ENCODE peak calls at places on chromosomes 3 and 15, in nine cellular contexts. E is stomach, V is transverse colon, K is breast epithelium, R is prostate gland, F is suprapubic skin, M is sigmoid colon, I is HCT116, C is spleen. H is an unnamed sample.
A peak's percentile ranks its signal among the peaks of the same experiment; 100 is the strongest.

GRCh38 chr3:45638299-45639043 is 43.9 kb downstream of the LIMD1 start:
- DNase-seq in C (no peak), K (no peak), F (no peak), I (no peak), M (no peak), V (no peak), E (no peak), R (no peak), H (no peak)

GRCh38 chr15:57640935-57641682 is 49.4 kb downstream of the MYZAP start:
- DNase-seq in E (no peak), K (no peak), I (no peak), R (peak; percentile 25), V (no peak), C (no peak), M (no peak), F (no peak), H (no peak)

GRCh38 chr3:102189564-102190339 is 245.1 kb upstream of the ZPLD1 start:
- DNase-seq in M (no peak), C (no peak), V (no peak), R (no peak), K (no peak), I (no peak), E (no peak), F (no peak), H (no peak)

GRCh38 chr15:44713006-44713966 is 2.0 kb downstream of the B2M start:
- DNase-seq in C (no peak), R (no peak), F (no peak), V (no peak), K (no peak), I (no peak), E (no peak), M (no peak), H (no peak)

GRCh38 chr3:102791641-102792589 is 357.1 kb downstream of the ZPLD1 start:
- DNase-seq in F (no peak), I (no peak), M (no peak), K (no peak), R (no peak), E (no peak), V (no peak), C (no peak), H (no peak)

GRCh38 chr15:51096976-51097375 is 2.3 kb upstream of the TNFAIP8L3 start:
- DNase-seq in E (no peak), R (no peak), F (no peak), K (no peak), M (no peak), C (no peak), V (no peak), I (no peak), H (no peak)

GRCh38 chr3:89859738-89860137 is 752.3 kb downstream of the EPHA3 start:
- DNase-seq in V (no peak), K (no peak), R (no peak), I (no peak), E (no peak), F (no peak), C (no peak), M (no peak), H (no peak)

GRCh38 chr15:92801774-92802464 is 98.2 kb upstream of the CHD2 start:
- DNase-seq in I (peak; percentile 71), E (no peak), C (no peak), R (no peak), F (no peak), V (peak; percentile 35), K (no peak), M (peak; percentile 86), H (no peak)

GRCh38 chr3:194266658-194267005 is 84.5 kb downstream of the CPN2 start:
- DNase-seq in V (no peak), R (no peak), M (no peak), C (no peak), F (peak; percentile 43), I (no peak), K (no peak), E (peak; percentile 10), H (no peak)

GRCh38 chr15:67805871-67806538 is 19.3 kb upstream of the SKOR1 start:
- DNase-seq in V (no peak), E (peak; percentile 10), C (peak; percentile 42), I (no peak), R (no peak), K (no peak), M (peak; percentile 25), F (peak; percentile 29), H (no peak)

GRCh38 chr15:96331942-96332853 is 1.7 kb downstream of the NR2F2 start:
- DNase-seq in M (peak; percentile 77), K (no peak), F (no peak), V (peak; percentile 41), C (no peak), E (no peak), I (no peak), R (no peak), H (no peak)

GRCh38 chr3:49673715-49674490 is at the start of gene APEH:
- DNase-seq in C (peak; percentile 99), M (peak; percentile 98), R (peak; percentile 93), V (peak; percentile 98), K (peak; percentile 93), F (peak; percentile 97), E (peak; percentile 98), I (peak; percentile 97), H (peak; percentile 98)
- TF ChIP-seq POLR2AphosphoS5 in C (peak; percentile 94), M (peak; percentile 93), R (peak; percentile 77), V (peak; percentile 96), K (peak; percentile 57), F (peak; percentile 36), E (peak; percentile 89), I (peak; percentile 82), H (peak; percentile 6)

DNA sequence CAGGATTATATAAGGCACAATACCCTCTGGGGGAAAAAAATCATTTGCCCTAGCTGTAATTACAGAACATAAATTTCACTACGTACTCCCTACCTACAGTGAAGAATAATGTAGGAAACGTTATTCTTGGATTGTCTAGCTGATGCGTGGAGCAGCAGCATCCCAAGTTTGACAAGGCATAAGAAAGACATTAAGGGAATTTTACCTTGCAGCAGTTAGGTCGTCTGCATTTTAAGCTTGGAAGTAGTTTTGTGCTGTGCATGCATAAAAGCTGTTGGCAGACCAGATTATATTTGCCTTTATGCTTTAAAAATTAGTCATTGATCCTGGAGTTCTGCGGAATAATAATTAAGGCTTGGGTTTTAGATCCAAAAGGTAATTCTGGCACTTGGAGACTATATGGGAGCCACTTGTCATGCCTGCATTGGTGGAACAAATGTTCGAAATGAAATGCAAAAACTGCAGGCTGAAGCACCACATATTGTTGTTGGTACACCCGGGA is 2.2 kb downstream of the EIF4A2 start:
- DNase-seq in K (no peak), F (no peak), C (no peak), V (no peak), I (no peak), R (no peak), M (no peak), E (no peak), H (no peak)
- TF ChIP-seq POLR2A in K (no peak), F (no peak), C (no peak), V (no peak), I (no peak), R (no peak), M (no peak), E (no peak), H (no peak)

GRCh38 chr3:5122030-5122740 is at the start of gene ARL8B:
- DNase-seq in C (peak; percentile 99), I (peak; percentile 78), F (peak; percentile 91), E (peak; percentile 92), K (peak; percentile 90), V (peak; percentile 93), M (peak; percentile 94), R (peak; percentile 83), H (peak; percentile 87)
- TF ChIP-seq POLR2AphosphoS5 in C (peak; percentile 93), I (peak; percentile 80), F (peak; percentile 62), E (peak; percentile 89), K (peak; percentile 88), V (peak; percentile 87), M (peak; percentile 89), R (peak; percentile 60), H (peak; percentile 93)

GRCh38 chr3:33174095-33174494 is 44.5 kb downstream of the SUSD5 start:
- DNase-seq in C (no peak), K (no peak), F (no peak), M (no peak), R (no peak), I (no peak), E (no peak), V (no peak), H (no peak)

GRCh38 chr3:33171580-33171979 is 47.0 kb downstream of the SUSD5 start:
- DNase-seq in R (no peak), K (no peak), E (no peak), M (no peak), I (no peak), C (no peak), V (no peak), F (no peak), H (no peak)

GRCh38 chr3:33173103-33173502 is 45.5 kb downstream of the SUSD5 start:
- DNase-seq in E (no peak), C (no peak), R (no peak), K (no peak), I (no peak), V (no peak), M (no peak), F (no peak), H (no peak)

GRCh38 chr3:33174711-33175409 is 43.8 kb downstream of the SUSD5 start:
- DNase-seq in V (no peak), K (no peak), C (no peak), R (no peak), M (no peak), E (no peak), I (no peak), F (no peak), H (no peak)

DNA sequence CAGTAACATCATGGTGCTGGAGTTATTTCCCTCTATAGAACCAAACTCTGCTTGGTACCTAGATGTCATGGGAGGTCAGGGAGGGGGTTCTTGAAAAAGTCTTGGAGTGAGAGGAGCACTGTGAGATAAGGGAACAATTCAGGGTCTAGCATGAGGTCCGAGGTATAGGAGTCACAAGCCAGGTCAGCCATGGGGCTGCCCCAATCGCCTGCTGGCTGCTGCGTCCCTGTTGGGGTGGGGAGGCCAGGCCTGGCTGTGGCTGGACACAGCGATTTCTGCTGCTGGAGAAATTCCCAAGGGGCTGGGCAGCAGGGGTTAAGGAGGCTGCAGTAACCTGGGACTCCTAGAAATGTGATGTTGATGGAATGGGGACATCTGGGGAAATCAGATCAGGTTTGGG is 44.9 kb downstream of the SUSD5 start:
- DNase-seq in K (no peak), R (no peak), F (no peak), C (no peak), V (no peak), M (no peak), E (no peak), I (no peak), H (no peak)
- TF ChIP-seq POLR2A in K (no peak), R (no peak), F (no peak), C (no peak), V (no peak), M (no peak), E (no peak), I (no peak), H (no peak)

H was measured in GM12892.